ENCODE peak calls at places on chromosomes 2 and 18, in seven cellular contexts. I is adipocyte, B is Panc1, A is astrocyte, S is RPMI8226, N is T-helper 2 cell, K is T-cell. M is an unnamed sample.

GRCh38 chr2:108971661-108972566 is 17.1 kb downstream of the EDAR start:
- DNase-seq in I (peak), B (no peak), A (peak), S (no peak), N (no peak), K (no peak), M (no peak)

GRCh38 chr2:96811916-96812315 is 4.2 kb upstream of the CNNM3 start:
- DNase-seq in I (no peak), B (no peak), A (peak), S (no peak), N (no peak), K (no peak), M (no peak)

GRCh38 chr2:110852541-110853263 is 120.3 kb downstream of the ACOXL start:
- DNase-seq in I (no peak), B (no peak), A (no peak), S (no peak), N (peak), K (peak), M (peak)

GRCh38 chr2:28406276-28407096 is 13.8 kb downstream of the FOSL2 start:
- DNase-seq in I (no peak), B (no peak), A (peak), S (no peak), N (peak), K (peak), M (peak)

GRCh38 chr2:98649992-98650375 is 41.6 kb downstream of the UNC50 start:
- DNase-seq in I (no peak), B (no peak), A (no peak), S (no peak), N (no peak), K (no peak), M (no peak)

GRCh38 chr2:215664847-215665525 is 229.1 kb upstream of the FN1 start:
- DNase-seq in I (peak), B (no peak), A (peak), S (no peak), N (no peak), K (no peak), M (no peak)

GRCh38 chr2:102141915-102142828 is at the start of gene IL1R1:
- DNase-seq in I (peak), B (no peak), A (peak), S (no peak), N (no peak), K (no peak), M (no peak)

GRCh38 chr2:71481111-71481510 is 27.8 kb downstream of the DYSF start:
- DNase-seq in I (no peak), B (no peak), A (no peak), S (no peak), N (no peak), K (no peak), M (no peak)

GRCh38 chr18:8998481-8999217 is 103.8 kb upstream of the NDUFV2 start:
- DNase-seq in I (peak), B (no peak), A (peak), S (no peak), N (no peak), K (no peak), M (no peak)

GRCh38 chr2:207766697-207767460 is 2.8 kb downstream of the FZD5 start:
- DNase-seq in I (no peak), B (no peak), A (no peak), S (no peak), N (no peak), K (peak), M (no peak)

GRCh38 chr2:241064008-241064801 is 37.9 kb downstream of the MTERF4 start:
- DNase-seq in I (no peak), B (no peak), A (no peak), S (peak), N (peak), K (peak), M (peak)

GRCh38 chr2:30232801-30233130 is 1.4 kb downstream of the LBH start:
- DNase-seq in I (no peak), B (no peak), A (no peak), S (no peak), N (peak), K (peak), M (peak)

GRCh38 chr2:217864960-217865359 is 137.8 kb downstream of the TNS1 start:
- DNase-seq in I (no peak), B (no peak), A (no peak), S (no peak), N (no peak), K (no peak), M (no peak)

GRCh38 chr2:41920812-41921211 is 127.0 kb upstream of the PKDCC start:
- DNase-seq in I (no peak), B (no peak), A (no peak), S (no peak), N (no peak), K (no peak), M (no peak)

GRCh38 chr18:23857756-23858155 is 156.8 kb upstream of the TTC39C start:
- DNase-seq in I (peak), B (no peak), A (peak), S (no peak), N (no peak), K (no peak), M (no peak)

GRCh38 chr2:113196839-113197238 is 23.1 kb downstream of the PSD4 start:
- DNase-seq in I (no peak), B (no peak), A (no peak), S (no peak), N (no peak), K (no peak), M (no peak)

GRCh38 chr18:53745228-53745967 is 479.1 kb downstream of the MBD2 start:
- DNase-seq in I (no peak), B (no peak), A (no peak), S (no peak), N (no peak), K (no peak), M (no peak)

GRCh38 chr2:121617042-121617599 is 32.1 kb downstream of the CLASP1 start:
- DNase-seq in I (no peak), B (no peak), A (no peak), S (no peak), N (no peak), K (no peak), M (no peak)

M was measured in T-helper 9 cell.